ENCODE peak calls at places on chromosomes 4 and X, in seven cellular contexts. Y is neural progenitor cell, E is IMR-90, O is HL-60, X is suprapubic skin, V is pancreas, M is hepatocyte. J is an unnamed sample.

GRCh38 chr4:55491486-55491885 is 55.2 kb downstream of the CLOCK start:
- DNase-seq in Y (no peak), E (peak; percentile 76), O (no peak), X (no peak), V (no peak), M (no peak), J (no peak)

GRCh38 chr4:2186133-2186864 is 55.6 kb downstream of the HAUS3 start:
- DNase-seq in Y (peak; percentile 76), E (peak; percentile 22), O (no peak), X (no peak), V (peak; percentile 35), M (peak; percentile 66), J (no peak)

GRCh38 chr4:48118081-48118480 is 16.0 kb downstream of the TXK start:
- DNase-seq in Y (no peak), E (no peak), O (no peak), X (no peak), V (no peak), M (no peak), J (no peak)

GRCh38 chr4:154399259-154399974 is 92.2 kb downstream of the DCHS2 start:
- DNase-seq in Y (peak; percentile 29), E (peak; percentile 8), O (no peak), X (no peak), V (no peak), M (peak; percentile 58), J (no peak)

GRCh38 chrX:97199501-97199900 is 315.8 kb downstream of the RPA4 start:
- DNase-seq in Y (no peak), E (peak; percentile 24), O (no peak), X (no peak), V (no peak), M (peak; percentile 5), J (no peak)

GRCh38 chr4:6033381-6033780 is 15.2 kb upstream of the C4orf50 start:
- DNase-seq in Y (no peak), E (no peak), O (no peak), X (no peak), V (no peak), M (no peak), J (no peak)

GRCh38 chr4:183260491-183261151 is 59.5 kb downstream of the CLDN22 start:
- DNase-seq in Y (no peak), E (no peak), O (no peak), X (no peak), V (no peak), M (peak; percentile 67), J (no peak)

GRCh38 chr4:6470502-6471302 is 1.7 kb downstream of the PPP2R2C start:
- DNase-seq in Y (peak; percentile 66), E (peak; percentile 7), O (no peak), X (peak; percentile 58), V (peak; percentile 58), M (peak; percentile 49), J (no peak)

GRCh38 chr4:66357316-66357715 is 687.0 kb upstream of the EPHA5 start:
- DNase-seq in Y (no peak), E (peak; percentile 12), O (no peak), X (no peak), V (no peak), M (no peak), J (no peak)

GRCh38 chrX:17944833-17945497 is 83.9 kb upstream of the RAI2 start:
- DNase-seq in Y (peak; percentile 38), E (no peak), O (no peak), X (no peak), V (no peak), M (peak; percentile 15), J (peak; percentile 11)

GRCh38 chrX:51825432-51825831 is 68.0 kb upstream of the MAGED1 start:
- DNase-seq in Y (no peak), E (peak; percentile 38), O (no peak), X (no peak), V (no peak), M (peak; percentile 12), J (no peak)

GRCh38 chr4:163380703-163381102 is 37.0 kb downstream of the NPY5R start:
- DNase-seq in Y (no peak), E (no peak), O (no peak), X (no peak), V (no peak), M (peak; percentile 7), J (no peak)

GRCh38 chr4:26325191-26325590 is 4.4 kb downstream of the RBPJ start:
- DNase-seq in Y (peak; percentile 50), E (peak; percentile 67), O (no peak), X (no peak), V (no peak), M (peak; percentile 34), J (peak; percentile 19)

GRCh38 chr4:34854451-34854850 is 1389.9 kb downstream of the ARAP2 start:
- DNase-seq in Y (no peak), E (no peak), O (no peak), X (no peak), V (no peak), M (no peak), J (no peak)

GRCh38 chr4:156154978-156155377 is 201.3 kb upstream of the CTSO start:
- DNase-seq in Y (no peak), E (no peak), O (no peak), X (no peak), V (no peak), M (no peak), J (no peak)

GRCh38 chrX:39931554-39932282 is 166.0 kb downstream of the BCOR start:
- DNase-seq in Y (no peak), E (no peak), O (no peak), X (no peak), V (no peak), M (no peak), J (no peak)

DNA sequence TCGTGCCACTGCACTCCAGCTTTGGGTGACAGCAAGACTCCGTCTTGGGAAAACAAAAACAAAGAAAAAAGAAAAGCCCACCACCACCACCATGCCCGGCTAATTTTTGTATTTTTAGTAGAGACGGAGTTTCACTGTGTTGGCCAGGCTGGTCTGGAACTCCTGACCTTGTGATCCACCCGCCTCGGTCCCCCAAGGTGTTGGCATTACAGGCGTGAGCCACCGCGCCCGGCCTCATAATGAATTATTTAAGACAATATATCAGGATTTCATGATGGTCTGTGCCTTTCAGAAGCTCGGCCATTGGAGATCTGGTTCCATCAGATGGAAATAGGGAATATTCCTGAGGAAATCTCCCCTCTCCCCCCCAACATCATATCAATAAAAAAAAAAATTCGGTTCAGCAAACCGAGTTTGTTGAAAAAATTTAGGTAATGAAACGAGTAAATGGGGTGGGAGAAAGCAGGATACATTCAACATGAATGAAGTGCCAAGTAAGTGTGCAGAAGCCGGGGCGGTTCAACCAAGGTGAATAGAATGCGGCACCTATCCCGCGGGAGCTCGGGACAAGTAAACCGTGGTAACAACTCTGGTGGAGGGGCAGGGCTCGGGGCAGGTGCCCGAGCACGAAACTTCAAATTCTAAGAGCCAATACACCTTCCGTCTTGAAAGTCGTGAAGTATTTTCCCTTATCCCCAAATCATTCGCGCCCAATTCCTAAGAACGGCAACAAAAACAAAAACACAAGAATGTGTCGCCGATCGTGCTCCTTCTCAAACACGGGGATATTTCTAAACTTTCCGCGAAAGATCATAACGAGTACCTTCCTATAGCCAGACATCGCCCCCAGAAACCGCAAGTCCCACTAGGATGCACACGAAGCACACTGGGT is 773 bp upstream of the TXLNG start:
- DNase-seq in Y (peak; percentile 39), E (no peak), O (no peak), X (peak; percentile 68), V (peak; percentile 49), M (peak; percentile 35), J (no peak)
- H3K27ac ChIP-seq in Y (no peak overlapping the region), E (no peak overlapping the region), O (peak overlapping the region; percentile 38), X (no peak overlapping the region), V (no peak overlapping the region), M (no peak overlapping the region), J (no peak overlapping the region)

GRCh38 chr4:22021116-22021515 is 72.5 kb upstream of the KCNIP4 start:
- DNase-seq in Y (no peak), E (no peak), O (no peak), X (no peak), V (no peak), M (no peak), J (no peak)

GRCh38 chr4:22014222-22014741 is 65.7 kb upstream of the KCNIP4 start:
- DNase-seq in Y (no peak), E (no peak), O (no peak), X (no peak), V (no peak), M (no peak), J (no peak)

GRCh38 chr4:22019676-22020075 is 71.1 kb upstream of the KCNIP4 start:
- DNase-seq in Y (no peak), E (no peak), O (no peak), X (no peak), V (no peak), M (no peak), J (no peak)
- TF ChIP-seq CTCF in Y (no peak), E (no peak), O (no peak), X (no peak), V (no peak), M (no peak), J (no peak)

DNA sequence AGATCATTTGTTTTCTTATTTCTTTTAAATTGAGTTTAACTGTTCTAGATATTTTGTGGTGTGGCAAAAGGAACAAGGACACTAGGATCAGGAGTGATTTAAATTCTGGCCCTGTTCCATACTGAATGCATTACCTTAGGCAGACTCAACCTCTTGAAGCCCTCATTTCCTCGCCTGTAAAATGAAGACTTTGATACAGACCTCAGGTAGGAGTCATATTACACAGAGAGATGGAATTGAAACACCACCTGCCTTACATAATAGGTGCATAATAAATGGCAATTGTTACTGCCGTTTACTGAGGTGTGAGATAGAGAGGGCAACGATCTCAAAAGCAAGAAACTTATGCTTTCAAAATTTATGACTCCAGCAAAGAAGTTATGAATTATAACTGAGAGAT is 28.2 kb upstream of the RASSF6 start:
- DNase-seq in Y (no peak), E (no peak), O (no peak), X (no peak), V (no peak), M (no peak), J (no peak)
- H3K27me3 ChIP-seq in Y (no peaks in the 10 kb centered on the region), E (no peaks in the 10 kb centered on the region), O (no peaks in the 10 kb centered on the region), X (no peaks in the 10 kb centered on the region), V (no peaks in the 10 kb centered on the region), M (no peaks in the 10 kb centered on the region), J (no peaks in the 10 kb centered on the region)

GRCh38 chr4:28232376-28232775 is 1371.7 kb downstream of the STIM2 start:
- DNase-seq in Y (no peak), E (no peak), O (no peak), X (no peak), V (no peak), M (no peak), J (no peak)
- H3K27ac ChIP-seq in Y (no peak overlapping the region), E (no peak overlapping the region), O (no peak overlapping the region), X (no peak overlapping the region), V (no peak overlapping the region), M (no peak overlapping the region), J (no peak overlapping the region)

GRCh38 chr4:90030953-90031352 is 96.2 kb upstream of the CCSER1 start:
- DNase-seq in Y (peak; percentile 40), E (no peak), O (no peak), X (no peak), V (no peak), M (peak; percentile 41), J (no peak)
- TF ChIP-seq CTCF in Y (peak; percentile 49), E (no peak), O (no peak), X (no peak), V (no peak), M (peak; percentile 43), J (no peak)

GRCh38 chr4:8862800-8863758 is 8.6 kb downstream of the HMX1 start:
- DNase-seq in Y (peak; percentile 33), E (no peak), O (no peak), X (no peak), V (no peak), M (no peak), J (no peak)
- H3K27me3 ChIP-seq in Y (peaks cover 100% of the 10 kb centered on the region), E (peaks cover 82% of the 10 kb centered on the region), O (peaks cover 87% of the 10 kb centered on the region), X (peaks cover 100% of the 10 kb centered on the region), V (peaks cover 12% of the 10 kb centered on the region), M (peaks cover 95% of the 10 kb centered on the region), J (peaks cover 68% of the 10 kb centered on the region)

GRCh38 chr4:10109995-10110670 is 6.5 kb downstream of the WDR1 start:
- DNase-seq in Y (no peak), E (no peak), O (no peak), X (no peak), V (no peak), M (no peak), J (no peak)
- H3K27ac ChIP-seq in Y (no peak overlapping the region), E (peak overlapping the region; percentile 24), O (no peak overlapping the region), X (no peak overlapping the region), V (no peak overlapping the region), M (no peak overlapping the region), J (peak overlapping the region; percentile 74)